ENCODE peak calls at places on chromosomes 16 and 17, in four cellular contexts. L, B, R and C are unnamed samples.

GRCh38 chr16:16021988-16022682 is 72.7 kb downstream of the ABCC1 start:
- DNase-seq in B (no peak), L (no peak), R (peak; percentile 98), C (peak; percentile 79)

GRCh38 chr17:83103200-83103937 is 24.0 kb downstream of the METRNL start:
- DNase-seq in R (no peak), B (no peak), L (no peak), C (peak; percentile 85)

GRCh38 chr16:54742436-54742835 is 188.2 kb upstream of the IRX5 start:
- DNase-seq in B (no peak), L (no peak), R (no peak), C (no peak)

GRCh38 chr17:47716381-47716780 is 16.7 kb upstream of the TBX21 start:
- DNase-seq in R (no peak), B (no peak), L (no peak), C (no peak)

GRCh38 chr16:58024673-58025350 is 742 bp upstream of the MMP15 start:
- DNase-seq in B (no peak), R (no peak), L (no peak), C (peak; percentile 51)

GRCh38 chr17:81143717-81144422 is 21.4 kb upstream of the PVALEF start:
- DNase-seq in L (no peak), R (no peak), B (no peak), C (no peak)

GRCh38 chr16:914453-914852 is 56.3 kb downstream of the LMF1 start:
- DNase-seq in R (peak; percentile 16), B (no peak), L (no peak), C (no peak)

GRCh38 chr17:18981642-18982424 is 22.7 kb downstream of the FAM83G start:
- DNase-seq in L (no peak), R (no peak), B (no peak), C (peak; percentile 87)

GRCh38 chr17:48747445-48748363 is 19.2 kb upstream of the HOXB13 start:
- DNase-seq in L (no peak), R (no peak), B (no peak), C (no peak)

GRCh38 chr16:82957212-82957611 is 330.4 kb downstream of the CDH13 start:
- DNase-seq in L (no peak), B (no peak), R (no peak), C (no peak)

GRCh38 chr17:68908045-68908444 is 47.1 kb downstream of the ABCA8 start:
- DNase-seq in L (no peak), R (no peak), B (no peak), C (no peak)

GRCh38 chr17:32671891-32672290 is 185.1 kb downstream of the CDK5R1 start:
- DNase-seq in B (no peak), R (no peak), L (no peak), C (no peak)

GRCh38 chr17:27544350-27545131 is 86.4 kb upstream of the LGALS9 start:
- DNase-seq in B (no peak), R (no peak), L (peak; percentile 36), C (no peak)

GRCh38 chr16:24009060-24009459 is 173.3 kb downstream of the PRKCB start:
- DNase-seq in L (no peak), B (no peak), R (no peak), C (no peak)

GRCh38 chr17:76275382-76276068 is 10.4 kb downstream of the UBALD2 start:
- DNase-seq in B (no peak), R (no peak), L (no peak), C (no peak)

GRCh38 chr17:6381526-6382135 is 53.3 kb downstream of the AIPL1 start:
- DNase-seq in L (no peak), R (no peak), B (no peak), C (no peak)

GRCh38 chr16:57284206-57284951 is at the start of gene PLLP:
- DNase-seq in L (no peak), B (peak; percentile 40), R (peak; percentile 68), C (peak; percentile 94)